ENCODE peak calls at places on chromosome 18, in ten cellular contexts. U, R, J, E, Z, W, P, S, H and Q are unnamed samples.

GRCh38 chr18:47755102-47755456 is 175.4 kb downstream of the SMAD2 start:
- DNase-seq in U (no peak), R (no peak), J (no peak), E (no peak), Z (no peak), W (no peak), P (peak; percentile 32), S (no peak), H (no peak), Q (no peak)

GRCh38 chr18:3472681-3473544 is 22.9 kb downstream of the TGIF1 start:
- DNase-seq in U (no peak), R (no peak), J (no peak), E (no peak), Z (no peak), W (no peak), P (no peak), S (no peak), H (no peak), Q (no peak)

GRCh38 chr18:49183921-49184320 is 233.2 kb upstream of the SMAD7 start:
- DNase-seq in U (no peak), R (peak; percentile 32), J (no peak), E (no peak), Z (no peak), W (no peak), P (no peak), S (no peak), H (no peak), Q (no peak)

GRCh38 chr18:13264091-13264777 is 45.7 kb downstream of the LDLRAD4 start:
- DNase-seq in U (no peak), R (peak; percentile 12), J (no peak), E (no peak), Z (no peak), W (no peak), P (no peak), S (no peak), H (peak; percentile 37), Q (peak; percentile 72)

GRCh38 chr18:60053747-60054304 is 154.0 kb downstream of the PMAIP1 start:
- DNase-seq in U (peak; percentile 98), R (peak; percentile 89), J (no peak), E (no peak), Z (peak; percentile 85), W (no peak), P (no peak), S (no peak), H (no peak), Q (no peak)

GRCh38 chr18:45168883-45169585 is 446.2 kb upstream of the SLC14A2 start:
- DNase-seq in U (no peak), R (peak; percentile 92), J (no peak), E (peak; percentile 18), Z (peak; percentile 67), W (no peak), P (no peak), S (no peak), H (no peak), Q (no peak)

GRCh38 chr18:62585274-62586147 is 62.7 kb downstream of the ZCCHC2 start:
- DNase-seq in U (no peak), R (no peak), J (no peak), E (no peak), Z (no peak), W (no peak), P (no peak), S (no peak), H (no peak), Q (no peak)

GRCh38 chr18:23398401-23398800 is 54.7 kb upstream of the RIOK3 start:
- DNase-seq in U (no peak), R (peak; percentile 31), J (no peak), E (no peak), Z (peak; percentile 41), W (no peak), P (no peak), S (no peak), H (no peak), Q (no peak)

GRCh38 chr18:41744664-41745063 is 210.4 kb upstream of the PIK3C3 start:
- DNase-seq in U (no peak), R (no peak), J (no peak), E (no peak), Z (peak; percentile 23), W (no peak), P (no peak), S (no peak), H (no peak), Q (no peak)

GRCh38 chr18:37662099-37662498 is 96.5 kb upstream of the CELF4 start:
- DNase-seq in U (no peak), R (no peak), J (no peak), E (no peak), Z (no peak), W (no peak), P (no peak), S (no peak), H (no peak), Q (peak; percentile 54)

GRCh38 chr18:389658-390357 is 110.7 kb downstream of the COLEC12 start:
- DNase-seq in U (no peak), R (peak; percentile 75), J (no peak), E (no peak), Z (peak; percentile 11), W (no peak), P (no peak), S (no peak), H (no peak), Q (no peak)

GRCh38 chr18:45320724-45321123 is 294.6 kb upstream of the SLC14A2 start:
- DNase-seq in U (no peak), R (peak; percentile 58), J (no peak), E (no peak), Z (no peak), W (no peak), P (no peak), S (no peak), H (no peak), Q (no peak)

GRCh38 chr18:63447066-63447465 is 24.8 kb upstream of the VPS4B start:
- DNase-seq in U (no peak), R (no peak), J (no peak), E (no peak), Z (no peak), W (no peak), P (no peak), S (no peak), H (no peak), Q (no peak)

GRCh38 chr18:58532298-58532697 is 96.6 kb downstream of the ALPK2 start:
- DNase-seq in U (no peak), R (no peak), J (no peak), E (no peak), Z (no peak), W (no peak), P (no peak), S (no peak), H (no peak), Q (no peak)

GRCh38 chr18:22420649-22421048 is 2.9 kb upstream of the CTAGE1 start:
- DNase-seq in U (no peak), R (no peak), J (no peak), E (no peak), Z (no peak), W (no peak), P (no peak), S (no peak), H (no peak), Q (no peak)

GRCh38 chr18:69161383-69162028 is 239.2 kb upstream of the DOK6 start:
- DNase-seq in U (no peak), R (peak; percentile 69), J (no peak), E (no peak), Z (peak; percentile 19), W (no peak), P (no peak), S (no peak), H (no peak), Q (no peak)

GRCh38 chr18:68418881-68419280 is 296.0 kb downstream of the TMX3 start:
- DNase-seq in U (no peak), R (no peak), J (no peak), E (no peak), Z (peak; percentile 55), W (no peak), P (no peak), S (no peak), H (no peak), Q (no peak)

GRCh38 chr18:70025580-70025979 is 77.9 kb upstream of the CD226 start:
- DNase-seq in U (no peak), R (no peak), J (no peak), E (no peak), Z (no peak), W (no peak), P (no peak), S (no peak), H (no peak), Q (no peak)

GRCh38 chr18:43442571-43442970 is 165.3 kb upstream of the SYT4 start:
- DNase-seq in U (no peak), R (no peak), J (no peak), E (no peak), Z (no peak), W (no peak), P (no peak), S (no peak), H (no peak), Q (no peak)

GRCh38 chr18:43620936-43621335 is 343.6 kb upstream of the SYT4 start:
- DNase-seq in U (no peak), R (peak; percentile 20), J (no peak), E (no peak), Z (peak; percentile 46), W (peak; percentile 22), P (no peak), S (no peak), H (no peak), Q (no peak)

GRCh38 chr18:25853716-25854465 is 236.5 kb downstream of the SS18 start:
- DNase-seq in U (no peak), R (no peak), J (no peak), E (no peak), Z (peak; percentile 59), W (no peak), P (no peak), S (no peak), H (no peak), Q (no peak)

GRCh38 chr18:36322734-36323133 is 25.2 kb downstream of the FHOD3 start:
- DNase-seq in U (no peak), R (no peak), J (no peak), E (no peak), Z (no peak), W (no peak), P (no peak), S (no peak), H (no peak), Q (no peak)
- TF ChIP-seq CTCF in U (no peak), R (no peak), J (no peak), E (no peak), Z (no peak), W (no peak), P (no peak), S (no peak), H (no peak), Q (no peak)

GRCh38 chr18:32893915-32894314 is 121.1 kb upstream of the KLHL14 start:
- DNase-seq in U (no peak), R (no peak), J (no peak), E (no peak), Z (no peak), W (no peak), P (no peak), S (no peak), H (no peak), Q (no peak)
- TF ChIP-seq CTCF in U (peak; percentile 19), R (no peak), J (peak; percentile 7), E (no peak), Z (no peak), W (no peak), P (no peak), S (no peak), H (no peak), Q (no peak)

GRCh38 chr18:6401687-6402086 is 13.0 kb downstream of the L3MBTL4 start:
- DNase-seq in U (no peak), R (no peak), J (no peak), E (no peak), Z (no peak), W (no peak), P (no peak), S (no peak), H (no peak), Q (no peak)
- TF ChIP-seq CTCF in U (peak; percentile 44), R (no peak), J (no peak), E (no peak), Z (no peak), W (peak; percentile 14), P (no peak), S (no peak), H (no peak), Q (no peak)

GRCh38 chr18:57446322-57446721 is 11.1 kb downstream of the ONECUT2 start:
- DNase-seq in U (no peak), R (no peak), J (no peak), E (no peak), Z (peak; percentile 24), W (peak; percentile 66), P (no peak), S (no peak), H (no peak), Q (no peak)
- TF ChIP-seq CTCF in U (peak; percentile 75), R (peak; percentile 35), J (peak; percentile 31), E (peak; percentile 10), Z (peak; percentile 58), W (peak; percentile 60), P (no peak), S (peak; percentile 13), H (peak; percentile 34), Q (peak; percentile 45)